ENCODE peak calls at places on chromosomes 1 and 21, in six cellular contexts. J, V, B, X, L and Z are unnamed samples.

GRCh38 chr1:204846546-204846945 is 24.1 kb upstream of the NFASC start:
- DNase-seq in L (no peak), V (no peak), J (no peak), B (no peak), X (no peak), Z (no peak)

GRCh38 chr1:34884961-34885360 is 25.4 kb upstream of the SMIM12 start:
- DNase-seq in B (no peak), X (no peak), V (no peak), L (peak; percentile 38), J (no peak), Z (no peak)

GRCh38 chr21:33884361-33885157 is 31.0 kb downstream of the ATP5PO start:
- DNase-seq in V (no peak), L (no peak), J (no peak), X (no peak), B (no peak), Z (no peak)

GRCh38 chr1:206892351-206892984 is 4.8 kb upstream of the IL24 start:
- DNase-seq in X (no peak), V (no peak), L (no peak), J (no peak), B (no peak), Z (peak; percentile 87)

GRCh38 chr1:209072481-209072880 is 511.0 kb upstream of the CAMK1G start:
- DNase-seq in J (no peak), V (no peak), L (no peak), B (no peak), X (no peak), Z (no peak)

GRCh38 chr1:181816608-181817007 is 244.9 kb downstream of the ZNF648 start:
- DNase-seq in L (no peak), X (no peak), V (no peak), B (no peak), J (no peak), Z (peak; percentile 46)

GRCh38 chr1:246537887-246538286 is 28.2 kb downstream of the TFB2M start:
- DNase-seq in V (peak; percentile 62), L (peak; percentile 9), J (no peak), X (no peak), B (no peak), Z (peak; percentile 50)

GRCh38 chr1:6914646-6915178 is 129.5 kb downstream of the CAMTA1 start:
- DNase-seq in L (no peak), B (no peak), J (no peak), X (no peak), V (no peak), Z (no peak)

GRCh38 chr1:5939268-5940060 is 52.8 kb downstream of the NPHP4 start:
- DNase-seq in X (no peak), V (peak; percentile 22), B (no peak), J (no peak), L (no peak), Z (peak; percentile 70)

GRCh38 chr1:116284819-116285390 is 88.1 kb upstream of the ATP1A1 start:
- DNase-seq in B (peak; percentile 46), L (no peak), J (no peak), X (peak; percentile 64), V (no peak), Z (no peak)

GRCh38 chr1:204560590-204560989 is 44.4 kb downstream of the MDM4 start:
- DNase-seq in X (no peak), L (peak; percentile 30), V (no peak), B (no peak), J (no peak), Z (peak; percentile 40)

GRCh38 chr1:26772687-26773086 is 15.1 kb upstream of the PIGV start:
- DNase-seq in B (no peak), V (no peak), J (no peak), X (no peak), L (no peak), Z (peak; percentile 90)

GRCh38 chr1:99606306-99606705 is 39.6 kb upstream of the PALMD start:
- DNase-seq in J (no peak), L (no peak), V (no peak), X (no peak), B (no peak), Z (no peak)

GRCh38 chr21:23401278-23401677 is 2206.0 kb downstream of the MRPL39 start:
- DNase-seq in X (no peak), J (no peak), V (no peak), L (peak; percentile 7), B (no peak), Z (peak; percentile 10)

GRCh38 chr1:147641291-147641690 is 29.0 kb downstream of the ACP6 start:
- DNase-seq in J (no peak), X (no peak), L (no peak), V (no peak), B (no peak), Z (no peak)

GRCh38 chr1:66648896-66649597 is 103.2 kb upstream of the DYNLT5 start:
- DNase-seq in J (no peak), B (no peak), V (no peak), X (no peak), L (no peak), Z (no peak)

GRCh38 chr1:171487038-171487437 is 1.7 kb downstream of the PRRC2C start:
- DNase-seq in X (no peak), J (no peak), V (no peak), L (no peak), B (no peak), Z (no peak)
- H3K4me3 ChIP-seq in X (peak overlapping the region; percentile 98), J (peak overlapping the region; percentile 45), V (peak overlapping the region; percentile 97), L (peak overlapping the region; percentile 87), B (peak overlapping the region; percentile 89), Z (peak overlapping the region; percentile 100)

DNA sequence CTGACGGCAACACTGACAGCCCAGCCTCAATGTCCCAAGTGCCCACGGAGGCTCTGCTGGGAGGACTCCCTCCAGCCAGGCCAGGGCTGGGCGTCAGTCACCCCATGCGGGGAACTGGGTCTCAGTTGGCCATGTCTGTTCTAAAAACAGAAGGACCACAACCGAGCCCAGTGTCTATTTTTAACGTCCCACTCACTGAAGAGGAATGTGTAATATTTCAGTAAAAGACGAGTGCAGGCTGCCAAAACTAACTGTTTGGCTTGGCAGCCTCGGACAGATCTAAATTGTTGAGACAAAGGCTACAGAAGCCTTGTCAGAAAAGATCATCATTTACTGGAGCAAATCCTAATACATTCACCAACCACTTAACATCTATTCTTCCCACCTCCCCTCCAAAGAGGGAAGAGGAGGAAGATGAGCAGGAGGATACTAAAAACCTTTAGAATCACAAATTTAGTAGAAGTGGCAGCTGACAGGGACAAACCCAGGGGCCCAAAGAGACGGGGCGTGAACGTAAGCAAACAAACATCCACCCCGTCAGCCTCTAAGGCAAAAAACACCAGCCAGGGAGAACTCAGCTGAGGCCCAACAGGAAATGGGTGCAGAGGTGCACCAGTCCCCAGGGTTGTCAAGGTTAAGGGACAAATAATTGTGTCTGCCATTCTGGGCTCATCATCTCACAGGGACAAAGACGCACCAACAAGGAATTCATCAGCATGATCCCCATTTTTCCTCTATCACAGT is 18.7 kb downstream of the C1orf198 start:
- DNase-seq in V (no peak), B (peak; percentile 62), X (peak; percentile 82), J (no peak), L (no peak), Z (peak; percentile 21)
- H3K4me3 ChIP-seq in V (no peak overlapping the region), B (peak overlapping the region; percentile 26), X (no peak overlapping the region), J (no peak overlapping the region), L (no peak overlapping the region), Z (no peak overlapping the region)

DNA sequence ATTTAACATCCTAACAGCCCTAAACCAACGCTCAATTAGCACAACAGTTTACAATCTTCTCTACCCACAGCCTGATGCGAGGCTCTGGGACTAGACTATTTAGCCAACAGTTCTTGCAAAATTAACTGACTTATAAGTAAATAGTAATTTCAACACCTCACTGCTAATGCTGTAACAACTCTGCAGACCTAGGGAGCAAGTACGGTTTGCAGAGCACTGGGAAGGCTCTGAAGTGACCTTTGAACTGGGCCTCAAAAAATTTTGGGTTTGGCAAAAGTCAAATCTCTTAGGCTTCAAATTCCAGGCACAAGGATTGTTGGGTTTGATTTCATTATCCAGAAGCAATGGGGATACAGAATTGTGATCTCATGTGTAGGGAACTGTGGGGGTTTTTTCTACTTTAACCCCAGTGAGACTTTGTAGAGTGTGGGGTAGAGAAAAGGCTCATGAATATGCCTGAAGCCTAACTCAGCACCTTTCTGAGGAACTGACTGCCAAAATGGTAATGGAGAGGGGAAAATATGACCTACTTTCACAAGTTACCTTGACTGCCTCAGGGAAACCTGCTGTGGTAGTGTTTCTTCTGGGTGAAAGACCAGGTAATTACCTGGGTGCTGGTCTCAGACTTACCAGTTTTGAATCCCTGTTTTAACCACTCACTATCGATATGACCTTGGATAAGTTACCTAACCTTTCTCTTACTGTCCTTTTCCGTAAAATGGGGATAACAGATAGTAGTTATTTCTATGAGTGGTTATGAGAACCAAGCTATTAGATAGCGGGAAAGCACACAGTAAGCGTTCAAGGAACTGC is 889 bp upstream of the TXLNA start:
- DNase-seq in J (no peak), V (no peak), L (no peak), B (no peak), X (no peak), Z (peak; percentile 6)
- H3K4me3 ChIP-seq in J (no peak overlapping the region), V (peak overlapping the region; percentile 65), L (no peak overlapping the region), B (peak overlapping the region; percentile 73), X (peak overlapping the region; percentile 71), Z (no peak overlapping the region)

GRCh38 chr21:32411366-32412161 is 942 bp upstream of the EVA1C start:
- DNase-seq in B (peak; percentile 97), V (peak; percentile 97), J (peak; percentile 64), X (peak; percentile 96), L (peak; percentile 11), Z (no peak)
- H3K4me3 ChIP-seq in B (peak overlapping the region; percentile 85), V (peak overlapping the region; percentile 72), J (peak overlapping the region; percentile 40), X (peak overlapping the region; percentile 76), L (peak overlapping the region; percentile 38), Z (peak overlapping the region; percentile 64)

GRCh38 chr1:37032660-37033354 is 1.5 kb downstream of the GRIK3 start:
- DNase-seq in L (no peak), X (no peak), V (no peak), J (no peak), B (no peak), Z (no peak)
- H3K4me3 ChIP-seq in L (no peak overlapping the region), X (peak overlapping the region; percentile 10), V (peak overlapping the region; percentile 31), J (no peak overlapping the region), B (peak overlapping the region; percentile 46), Z (no peak overlapping the region)

GRCh38 chr1:32925360-32926142 is 24.4 kb upstream of the TMEM54 start:
- DNase-seq in X (peak; percentile 37), J (peak; percentile 19), B (no peak), V (no peak), L (no peak), Z (peak; percentile 32)
- H3K4me3 ChIP-seq in X (peak overlapping the region; percentile 23), J (no peak overlapping the region), B (peak overlapping the region; percentile 48), V (no peak overlapping the region), L (no peak overlapping the region), Z (no peak overlapping the region)